ENCODE peak calls at places on chromosomes 1 and 21, in four cellular contexts. M, I, W and A are unnamed samples.

GRCh38 chr1:116218922-116219321 is 107.7 kb downstream of the MAB21L3 start:
- DNase-seq in M (no peak), I (no peak), W (peak), A (no peak)

GRCh38 chr1:43431676-43432075 is 22.1 kb downstream of the HYI start:
- DNase-seq in M (no peak), I (no peak), W (no peak), A (no peak)

GRCh38 chr1:19448491-19449439 is 36.6 kb downstream of the CAPZB start:
- DNase-seq in M (no peak), I (no peak), W (no peak), A (no peak)

GRCh38 chr1:218344814-218345672 is at the start of gene TGFB2:
- DNase-seq in M (no peak), I (no peak), W (no peak), A (peak)

GRCh38 chr1:225813250-225813964 is 3.5 kb downstream of the EPHX1 start:
- DNase-seq in M (no peak), I (no peak), W (peak), A (peak)

GRCh38 chr1:228488107-228488817 is 1.1 kb downstream of the RNF187 start:
- DNase-seq in M (no peak), I (no peak), W (no peak), A (no peak)

GRCh38 chr1:10738125-10738746 is 58.2 kb downstream of the CASZ1 start:
- DNase-seq in M (no peak), I (peak), W (no peak), A (no peak)

GRCh38 chr1:217747156-217747769 is 116.1 kb downstream of the SPATA17 start:
- DNase-seq in M (no peak), I (no peak), W (peak), A (peak)

GRCh38 chr1:225772323-225772768 is 5.3 kb upstream of the SRP9 start:
- DNase-seq in M (no peak), I (peak), W (peak), A (peak)

GRCh38 chr1:67005068-67005467 is 48.9 kb downstream of the SLC35D1 start:
- DNase-seq in M (no peak), I (no peak), W (no peak), A (no peak)

GRCh38 chr1:245986404-245987221 is 520.5 kb downstream of the SMYD3 start:
- DNase-seq in M (no peak), I (no peak), W (no peak), A (peak)

GRCh38 chr1:84721152-84721551 is 30.9 kb upstream of the SSX2IP start:
- DNase-seq in M (no peak), I (no peak), W (peak), A (peak)

GRCh38 chr1:241985787-241986186 is 13.1 kb downstream of the MAP1LC3C start:
- DNase-seq in M (no peak), I (peak), W (peak), A (peak)

GRCh38 chr1:84141177-84142003 is 2.7 kb upstream of the PRKACB start:
- DNase-seq in M (no peak), I (no peak), W (no peak), A (no peak)

GRCh38 chr1:193338194-193338593 is 151.8 kb upstream of the B3GALT2 start:
- DNase-seq in M (no peak), I (no peak), W (no peak), A (no peak)

GRCh38 chr1:241600496-241600901 is 39.7 kb downstream of the CHML start:
- DNase-seq in M (peak), I (no peak), W (no peak), A (no peak)

GRCh38 chr1:68331117-68331865 is 99.0 kb upstream of the WLS start:
- DNase-seq in M (no peak), I (no peak), W (no peak), A (no peak)

GRCh38 chr1:38197566-38197965 is 151.0 kb upstream of the POU3F1 start:
- DNase-seq in M (no peak), I (no peak), W (no peak), A (no peak)

GRCh38 chr1:45452503-45452902 is 38.5 kb downstream of the TESK2 start:
- DNase-seq in M (no peak), I (no peak), W (no peak), A (no peak)

GRCh38 chr1:31761883-31762282 is 2.3 kb downstream of the ADGRB2 start:
- DNase-seq in M (no peak), I (no peak), W (no peak), A (no peak)

GRCh38 chr1:202976633-202977032 is 9.6 kb upstream of the CYB5R1 start:
- DNase-seq in M (no peak), I (no peak), W (no peak), A (no peak)

GRCh38 chr1:30684881-30685795 is 38.2 kb downstream of the MATN1 start:
- DNase-seq in M (no peak), I (peak), W (peak), A (peak)

GRCh38 chr1:25821630-25822091 is 1.9 kb downstream of the MTFR1L start:
- DNase-seq in M (no peak), I (no peak), W (no peak), A (no peak)

GRCh38 chr1:117436528-117436927 is 69.3 kb downstream of the MAN1A2 start:
- DNase-seq in M (no peak), I (no peak), W (no peak), A (no peak)

GRCh38 chr21:44304846-44305245 is 5.0 kb downstream of the PFKL start:
- DNase-seq in M (no peak), I (peak), W (peak), A (peak)

GRCh38 chr1:94887603-94888171 is 39.2 kb downstream of the CNN3 start:
- DNase-seq in M (no peak), I (peak), W (no peak), A (no peak)

GRCh38 chr1:10598088-10598712 is 123.5 kb downstream of the PEX14 start:
- DNase-seq in M (no peak), I (no peak), W (no peak), A (no peak)

GRCh38 chr1:214193691-214194090 is 87.3 kb upstream of the SMYD2 start:
- DNase-seq in M (no peak), I (no peak), W (no peak), A (no peak)

GRCh38 chr1:245441699-245442098 is 286.9 kb downstream of the KIF26B start:
- DNase-seq in M (no peak), I (no peak), W (no peak), A (no peak)

GRCh38 chr1:223411309-223411708 is 18.1 kb downstream of the CCDC185 start:
- DNase-seq in M (no peak), I (no peak), W (no peak), A (no peak)

GRCh38 chr21:45001134-45002095 is 61.6 kb downstream of the SLX9 start:
- DNase-seq in M (no peak), I (no peak), W (no peak), A (no peak)

GRCh38 chr21:35212393-35213127 is 163.5 kb upstream of the RUNX1 start:
- DNase-seq in M (no peak), I (no peak), W (no peak), A (no peak)

DNA sequence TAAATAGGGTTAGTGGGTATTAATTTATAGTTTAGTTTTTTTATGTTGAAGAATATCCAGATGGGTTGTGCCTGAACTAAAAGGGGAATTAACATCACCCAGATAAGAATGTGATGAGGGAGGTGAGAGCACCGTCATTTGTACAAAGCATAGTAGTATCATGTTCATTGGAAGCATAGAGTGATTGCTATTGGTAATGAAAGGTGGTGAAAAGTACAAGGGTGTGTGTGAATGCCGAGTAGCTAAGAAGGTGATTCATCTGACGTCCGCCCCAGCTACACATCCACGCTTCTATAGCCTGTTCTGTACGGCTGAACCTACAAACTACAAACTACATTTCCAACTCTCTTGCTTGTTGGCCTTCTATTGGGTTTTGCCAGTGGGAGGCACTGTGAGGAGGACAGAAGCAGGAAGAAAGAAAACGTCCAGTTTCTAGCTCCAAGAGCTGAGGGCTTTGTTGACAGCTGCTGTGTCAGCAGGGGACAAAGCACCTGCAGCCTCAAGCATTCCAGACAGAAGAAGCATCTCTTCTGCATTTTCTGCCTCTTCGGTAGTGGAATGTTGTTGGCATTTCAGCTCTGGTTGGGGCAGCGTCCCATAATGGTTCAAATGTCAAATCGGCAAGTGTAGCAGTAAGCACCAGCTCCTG is 404.8 kb downstream of the KCTD3 start:
- DNase-seq in M (no peak), I (peak), W (no peak), A (no peak)
- TF ChIP-seq NR2C2 in M (no peak), I (no peak), W (no peak), A (no peak)

DNA sequence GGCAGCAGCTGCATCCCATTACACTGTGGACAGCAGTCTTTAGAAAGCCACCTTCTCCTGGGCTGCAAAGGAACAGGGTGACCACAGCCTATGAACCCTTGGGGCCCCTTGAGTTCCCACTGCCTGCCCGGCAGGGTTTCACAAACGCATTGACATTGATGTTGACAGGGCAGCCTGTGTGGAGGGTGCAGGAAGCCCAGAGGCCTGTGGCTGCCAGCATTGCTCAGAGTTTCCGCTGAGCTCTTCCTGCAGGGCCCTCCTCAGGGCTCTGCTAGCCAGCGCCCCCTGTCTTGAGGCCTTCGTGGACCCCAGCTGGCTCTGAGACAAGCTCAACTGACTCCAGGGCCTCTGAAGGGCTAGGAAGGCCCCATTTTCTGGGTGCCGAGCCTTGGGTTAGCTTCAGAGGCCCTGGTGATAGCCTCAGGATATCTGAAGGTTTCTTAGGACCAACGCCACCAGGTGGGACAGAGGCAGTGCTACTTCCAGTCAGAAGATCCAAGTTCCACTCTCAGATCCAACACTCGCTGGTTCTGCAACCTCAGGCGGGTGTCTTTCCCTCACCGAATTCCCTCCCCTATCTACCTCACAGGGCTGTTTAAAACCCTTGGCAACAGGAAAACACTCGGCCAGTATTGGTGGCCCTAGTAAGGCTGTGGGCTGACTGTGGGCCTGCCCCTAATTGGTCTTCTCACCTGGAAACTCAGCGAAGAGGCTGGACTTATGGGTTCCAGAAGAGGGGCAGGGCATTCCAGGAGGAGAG is 27.2 kb upstream of the EPS8L3 start:
- DNase-seq in M (peak), I (peak), W (peak), A (peak)
- TF ChIP-seq NR2C2 in M (no peak), I (no peak), W (no peak), A (peak)

GRCh38 chr1:232833966-232834535 is 28.8 kb downstream of the MAP10 start:
- DNase-seq in M (no peak), I (no peak), W (no peak), A (no peak)

GRCh38 chr1:232841823-232842565 is 36.8 kb downstream of the MAP10 start:
- DNase-seq in M (no peak), I (no peak), W (no peak), A (no peak)

GRCh38 chr1:232831895-232832294 is 26.7 kb downstream of the MAP10 start:
- DNase-seq in M (no peak), I (no peak), W (no peak), A (no peak)

GRCh38 chr1:232837085-232837484 is 31.9 kb downstream of the MAP10 start:
- DNase-seq in M (no peak), I (no peak), W (no peak), A (no peak)
- TF ChIP-seq NR2C2 in M (no peak), I (no peak), W (no peak), A (no peak)

GRCh38 chr1:6447016-6447817 is 18.8 kb downstream of the TNFRSF25 start:
- DNase-seq in M (no peak), I (peak), W (peak), A (no peak)

GRCh38 chr1:6446665-6447015 is 19.3 kb downstream of the TNFRSF25 start:
- DNase-seq in M (no peak), I (no peak), W (no peak), A (no peak)

GRCh38 chr1:6443339-6444115 is 19.0 kb downstream of the ESPN start:
- DNase-seq in M (no peak), I (no peak), W (no peak), A (no peak)

GRCh38 chr1:6444377-6444776 is 19.8 kb downstream of the ESPN start:
- DNase-seq in M (no peak), I (no peak), W (no peak), A (no peak)

DNA sequence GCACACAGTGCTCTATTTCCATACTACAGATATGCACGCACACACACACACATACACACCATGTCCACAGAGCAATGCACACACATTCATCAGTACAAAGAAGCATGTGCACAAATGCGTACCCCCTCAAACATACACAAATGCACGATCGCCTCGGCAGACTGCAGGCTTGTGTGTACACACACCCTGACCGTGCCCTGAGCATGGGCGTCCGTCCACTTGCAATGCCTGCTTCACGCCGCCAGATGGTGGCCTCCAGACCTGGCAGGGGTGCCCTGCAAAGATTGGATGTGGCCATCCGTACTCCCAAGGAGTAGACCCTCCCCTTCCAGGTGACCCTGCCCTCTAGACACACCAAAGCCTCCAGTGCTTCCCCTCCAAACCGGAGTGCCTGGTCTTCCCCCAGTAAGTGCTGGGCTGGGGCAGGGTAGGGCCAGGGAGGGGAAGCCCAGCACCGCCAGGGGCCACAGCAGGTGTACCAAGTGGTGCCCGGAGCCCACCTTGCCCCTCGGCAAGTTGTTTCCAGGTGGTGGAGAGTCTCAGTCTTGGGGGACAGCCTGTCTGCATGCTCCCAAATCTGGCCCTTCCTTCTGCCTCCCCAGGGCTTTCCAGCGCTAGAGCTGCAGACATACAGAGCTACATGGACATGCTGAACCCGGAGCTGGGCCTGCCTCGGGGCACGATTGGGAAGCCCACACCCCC is 20.6 kb downstream of the ESPN start:
- DNase-seq in M (no peak), I (peak), W (peak), A (no peak)
- TF ChIP-seq NR2C2 in M (no peak), I (no peak), W (no peak), A (no peak)

GRCh38 chr1:147913362-147913761 is 10.8 kb downstream of the GJA8 start:
- DNase-seq in M (no peak), I (no peak), W (no peak), A (no peak)

GRCh38 chr1:147907786-147908509 is 5.4 kb downstream of the GJA8 start:
- DNase-seq in M (no peak), I (no peak), W (no peak), A (no peak)

GRCh38 chr1:147912553-147912952 is 10.0 kb downstream of the GJA8 start:
- DNase-seq in M (no peak), I (no peak), W (no peak), A (no peak)
- TF ChIP-seq NR2C2 in M (no peak), I (no peak), W (no peak), A (no peak)

GRCh38 chr1:119968068-119968492 is 71.8 kb upstream of the ADAM30 start:
- DNase-seq in M (peak), I (peak), W (peak), A (peak)
- TF ChIP-seq NR2C2 in M (no peak), I (no peak), W (no peak), A (no peak)

GRCh38 chr1:199995096-199995685 is 32.3 kb upstream of the NR5A2 start:
- DNase-seq in M (no peak), I (no peak), W (no peak), A (no peak)
- TF ChIP-seq NR2C2 in M (no peak), I (no peak), W (no peak), A (no peak)

GRCh38 chr1:40676516-40676915 is 11.0 kb upstream of the RIMS3 start:
- DNase-seq in M (no peak), I (no peak), W (no peak), A (no peak)

GRCh38 chr1:40684669-40685068 is 6.8 kb upstream of the NFYC start:
- DNase-seq in M (no peak), I (no peak), W (no peak), A (no peak)

GRCh38 chr1:40673452-40673851 is 8.0 kb upstream of the RIMS3 start:
- DNase-seq in M (no peak), I (no peak), W (no peak), A (no peak)

GRCh38 chr1:40679165-40679953 is 12.1 kb upstream of the NFYC start:
- DNase-seq in M (no peak), I (no peak), W (no peak), A (no peak)
- TF ChIP-seq NR2C2 in M (no peak), I (no peak), W (no peak), A (no peak)

GRCh38 chr1:168714012-168714411 is 15.0 kb downstream of the DPT start:
- DNase-seq in M (no peak), I (no peak), W (no peak), A (no peak)

GRCh38 chr1:168709896-168710305 is 19.1 kb downstream of the DPT start:
- DNase-seq in M (no peak), I (no peak), W (no peak), A (no peak)

GRCh38 chr1:168706376-168706995 is 22.5 kb downstream of the DPT start:
- DNase-seq in M (no peak), I (no peak), W (no peak), A (no peak)

GRCh38 chr1:168708698-168709406 is 20.2 kb downstream of the DPT start:
- DNase-seq in M (no peak), I (no peak), W (no peak), A (no peak)

DNA sequence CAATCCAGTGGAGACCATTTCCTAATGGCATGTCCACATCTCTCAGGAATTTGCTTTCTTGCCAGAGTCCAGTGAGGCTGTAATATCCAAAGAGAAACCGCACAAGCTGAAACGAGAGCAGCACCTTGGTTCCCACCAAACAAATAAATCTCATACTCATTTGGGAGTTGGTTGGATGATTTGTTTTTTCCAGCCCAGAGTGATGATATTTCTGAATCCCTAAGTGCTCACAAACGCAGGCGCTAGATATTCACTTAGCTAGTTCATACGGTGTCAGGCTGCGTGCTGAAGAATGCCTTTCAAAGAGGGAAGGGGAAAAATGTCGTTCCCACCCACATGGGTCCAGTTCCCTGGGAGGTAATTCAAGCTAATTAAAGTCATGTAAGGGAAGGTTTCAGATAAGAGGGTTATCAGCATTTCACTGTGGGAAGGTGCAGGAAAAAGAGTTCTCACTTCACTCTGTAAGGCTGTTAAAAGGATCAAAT is 19.6 kb downstream of the DPT start:
- DNase-seq in M (no peak), I (no peak), W (no peak), A (no peak)
- TF ChIP-seq NR2C2 in M (no peak), I (no peak), W (no peak), A (no peak)

GRCh38 chr1:6101826-6102225 is 56.1 kb downstream of the KCNAB2 start:
- DNase-seq in M (no peak), I (no peak), W (no peak), A (no peak)
- TF ChIP-seq NR2C2 in M (no peak), I (no peak), W (no peak), A (no peak)